ENCODE peak calls at places on chromosome 9, in eight cellular contexts. J is GM23338, M is upper lobe of right lung, Y is mammary epithelial cell, U is WERI-Rb-1, D is heart left ventricle, W is IMR-90, B is HFFc6. Q is an unnamed sample.

GRCh38 chr9:36772449-36773370 is 200.0 kb downstream of the MELK start:
- DNase-seq in M (no peak), Y (peak), J (peak), D (no peak), W (peak), B (peak), U (peak), Q (no peak)

GRCh38 chr9:114484215-114484853 is 20.9 kb downstream of the WHRN start:
- DNase-seq in D (no peak), U (no peak), M (no peak), Y (no peak), J (no peak), B (no peak), W (no peak), Q (no peak)

GRCh38 chr9:22136446-22137140 is 127.5 kb upstream of the CDKN2B start:
- DNase-seq in W (peak), J (no peak), M (no peak), U (no peak), D (no peak), Y (peak), B (peak), Q (no peak)

GRCh38 chr9:137224850-137225694 is at the start of gene CYSRT1:
- DNase-seq in D (no peak), W (no peak), B (no peak), Y (peak), U (no peak), M (no peak), J (no peak), Q (no peak)

GRCh38 chr9:130235558-130236435 is 29.8 kb upstream of the HMCN2 start:
- DNase-seq in D (peak), B (peak), U (peak), M (peak), Y (peak), J (peak), W (peak), Q (peak)

GRCh38 chr9:99253772-99254431 is 31.8 kb downstream of the SEC61B start:
- DNase-seq in Y (peak), J (peak), B (no peak), D (no peak), M (no peak), U (no peak), W (no peak), Q (peak)

GRCh38 chr9:85041737-85042136 is 372.2 kb downstream of the NTRK2 start:
- DNase-seq in B (no peak), U (no peak), M (no peak), Y (no peak), W (no peak), J (no peak), D (no peak), Q (no peak)

GRCh38 chr9:79847074-79847473 is 275.3 kb downstream of the TLE4 start:
- DNase-seq in M (no peak), W (no peak), Y (no peak), B (no peak), U (no peak), J (no peak), D (no peak), Q (no peak)

GRCh38 chr9:109574061-109574882 is 76.2 kb upstream of the PTPN3 start:
- DNase-seq in U (peak), Y (peak), M (no peak), B (peak), J (peak), W (peak), D (peak), Q (peak)

GRCh38 chr9:127166111-127166510 is 43.7 kb upstream of the ANGPTL2 start:
- DNase-seq in J (no peak), B (no peak), D (no peak), U (no peak), M (no peak), Y (no peak), W (no peak), Q (no peak)

GRCh38 chr9:132185164-132186009 is 23.5 kb downstream of the NTNG2 start:
- DNase-seq in B (no peak), D (no peak), J (peak), Y (no peak), M (no peak), U (peak), W (no peak), Q (no peak)

GRCh38 chr9:101397746-101398334 is 578 bp downstream of the MRPL50 start:
- DNase-seq in M (no peak), J (no peak), U (no peak), D (no peak), B (peak), Y (peak), W (no peak), Q (no peak)

GRCh38 chr9:113614843-113615648 is 151.5 kb downstream of the RGS3 start:
- DNase-seq in J (no peak), M (peak), Y (no peak), U (no peak), W (peak), B (no peak), D (peak), Q (peak)

GRCh38 chr9:87471746-87472145 is 25.9 kb upstream of the DAPK1 start:
- DNase-seq in Y (no peak), D (no peak), U (no peak), W (no peak), M (no peak), B (no peak), J (no peak), Q (no peak)

GRCh38 chr9:117305454-117305853 is 109.4 kb downstream of the ASTN2 start:
- DNase-seq in Y (no peak), D (no peak), B (no peak), W (no peak), M (no peak), U (no peak), J (no peak), Q (no peak)

GRCh38 chr9:124079176-124079925 is 67.8 kb downstream of the LHX2 start:
- DNase-seq in U (no peak), J (peak), B (peak), D (peak), Y (no peak), M (no peak), W (peak), Q (no peak)

GRCh38 chr9:114037961-114038723 is 40.0 kb downstream of the AMBP start:
- DNase-seq in J (peak), Y (no peak), B (no peak), W (no peak), D (no peak), M (no peak), U (peak), Q (no peak)

GRCh38 chr9:107363511-107364182 is 80.6 kb downstream of the RAD23B start:
- DNase-seq in J (peak), U (peak), Y (peak), B (no peak), D (no peak), M (no peak), W (no peak), Q (no peak)

GRCh38 chr9:30758726-30759446 is 1625.6 kb upstream of the ACO1 start:
- DNase-seq in Y (no peak), W (no peak), B (no peak), D (no peak), M (no peak), U (no peak), J (no peak), Q (no peak)

GRCh38 chr9:137365056-137365455 is 57.9 kb downstream of the EXD3 start:
- DNase-seq in M (no peak), J (no peak), D (peak), Y (no peak), W (no peak), B (no peak), U (peak), Q (no peak)

GRCh38 chr9:91720746-91721705 is 229.0 kb downstream of the ROR2 start:
- DNase-seq in J (no peak), U (no peak), M (no peak), W (no peak), D (no peak), B (no peak), Y (no peak), Q (peak)

GRCh38 chr9:125635888-125636287 is 71.1 kb downstream of the MAPKAP1 start:
- DNase-seq in D (no peak), B (no peak), M (no peak), U (no peak), W (no peak), J (no peak), Y (no peak), Q (no peak)
- TF ChIP-seq CTCF in D (no peak), B (no peak), M (no peak), U (no peak), W (no peak), J (no peak), Y (no peak), Q (no peak)

DNA sequence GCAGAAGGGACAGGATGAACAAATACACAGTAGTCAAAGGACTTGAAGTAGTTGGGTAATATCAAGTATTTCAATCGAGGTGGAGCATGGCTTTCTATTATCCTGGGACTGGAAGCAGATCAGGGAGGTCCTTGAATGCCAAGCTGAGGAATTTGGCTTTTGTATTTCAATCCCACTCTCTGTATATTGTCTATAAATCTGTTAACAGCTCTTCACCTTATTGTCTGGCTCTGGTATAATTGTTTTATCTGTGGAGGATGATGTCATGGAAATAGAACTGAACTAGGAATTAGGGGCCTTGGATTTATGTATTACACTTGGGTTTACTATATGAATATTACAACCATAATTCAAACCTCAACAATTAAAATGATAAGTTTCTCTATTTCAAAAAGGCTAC is 6.3 kb upstream of the ADAMTSL1 start:
- DNase-seq in M (no peak), D (no peak), J (no peak), U (no peak), B (no peak), Y (no peak), W (no peak), Q (no peak)
- TF ChIP-seq CTCF in M (no peak), D (no peak), J (no peak), U (no peak), B (no peak), Y (no peak), W (no peak), Q (no peak)

GRCh38 chr9:133424187-133424586 is 2.0 kb downstream of the ADAMTS13 start:
- DNase-seq in D (no peak), Y (no peak), M (no peak), J (no peak), U (no peak), B (no peak), W (no peak), Q (no peak)

GRCh38 chr9:133420392-133420827 is 1.8 kb upstream of the ADAMTS13 start:
- DNase-seq in D (no peak), M (no peak), J (peak), U (no peak), W (no peak), Y (no peak), B (no peak), Q (peak)

GRCh38 chr9:133419005-133419404 is 1.2 kb upstream of the REXO4 start:
- DNase-seq in D (no peak), M (no peak), U (no peak), Y (no peak), J (peak), B (no peak), W (no peak), Q (no peak)

GRCh38 chr9:133423216-133423615 is 1.0 kb downstream of the ADAMTS13 start:
- DNase-seq in J (no peak), D (no peak), W (peak), U (no peak), Y (no peak), M (no peak), B (no peak), Q (no peak)

GRCh38 chr9:133421615-133422542 is at the start of gene ADAMTS13:
- DNase-seq in Y (no peak), M (no peak), B (no peak), W (peak), D (no peak), U (peak), J (peak), Q (peak)
- TF ChIP-seq CTCF in Y (no peak), M (no peak), B (peak), W (no peak), D (no peak), U (peak), J (peak), Q (no peak)

GRCh38 chr9:136108648-136109266 is 9.9 kb downstream of the TMEM250 start:
- DNase-seq in W (no peak), M (no peak), J (no peak), B (no peak), U (no peak), D (no peak), Y (no peak), Q (no peak)

GRCh38 chr9:136111910-136112309 is 6.8 kb downstream of the TMEM250 start:
- DNase-seq in D (no peak), J (no peak), U (peak), W (no peak), B (no peak), M (no peak), Y (no peak), Q (no peak)

GRCh38 chr9:136111190-136111589 is 7.5 kb downstream of the TMEM250 start:
- DNase-seq in B (no peak), M (no peak), D (no peak), J (no peak), W (no peak), Y (no peak), U (no peak), Q (no peak)

GRCh38 chr9:136109351-136110081 is 9.2 kb downstream of the TMEM250 start:
- DNase-seq in W (peak), B (peak), J (peak), Y (peak), D (peak), U (peak), M (peak), Q (peak)

GRCh38 chr9:136110082-136111061 is 8.3 kb downstream of the TMEM250 start:
- DNase-seq in J (peak), Y (no peak), D (no peak), W (peak), M (no peak), U (peak), B (no peak), Q (no peak)
- TF ChIP-seq CTCF in J (peak), Y (peak), D (no peak), W (peak), M (peak), U (peak), B (peak), Q (peak)